ENCODE peak calls at places on chromosome 5, in five cellular contexts. Y, H, U, T and Q are unnamed samples.

GRCh38 chr5:165881259-165881658 is 2375.8 kb downstream of the MAT2B start:
- DNase-seq in T (no peak), Y (no peak), U (no peak), H (no peak), Q (no peak)

GRCh38 chr5:79109527-79110492 is 1.8 kb upstream of the BHMT start:
- DNase-seq in T (no peak), H (no peak), Y (peak), U (no peak), Q (no peak)

GRCh38 chr5:65017636-65018035 is 248.9 kb downstream of the CWC27 start:
- DNase-seq in Y (no peak), H (peak), T (peak), U (peak), Q (no peak)

GRCh38 chr5:103953601-103954382 is 391.2 kb upstream of the NUDT12 start:
- DNase-seq in T (no peak), H (no peak), Y (no peak), U (no peak), Q (no peak)

GRCh38 chr5:134097221-134097620 is 17.3 kb upstream of the TCF7 start:
- DNase-seq in T (peak), U (no peak), H (peak), Y (no peak), Q (no peak)

GRCh38 chr5:122697171-122697570 is 77.7 kb upstream of the SNX2 start:
- DNase-seq in Y (no peak), H (no peak), U (no peak), T (no peak), Q (no peak)

GRCh38 chr5:142426129-142426641 is 101.4 kb upstream of the SPRY4 start:
- DNase-seq in Y (peak), T (peak), U (peak), H (peak), Q (no peak)

GRCh38 chr5:36640949-36641348 is 34.5 kb downstream of the SLC1A3 start:
- DNase-seq in T (no peak), Y (no peak), H (no peak), U (no peak), Q (no peak)

GRCh38 chr5:113451797-113452196 is 17.0 kb upstream of the TSSK1B start:
- DNase-seq in H (no peak), Y (no peak), U (no peak), T (no peak), Q (peak)

GRCh38 chr5:172177232-172177631 is 10.8 kb downstream of the STK10 start:
- DNase-seq in H (no peak), Y (no peak), T (no peak), U (no peak), Q (no peak)

GRCh38 chr5:41636605-41637004 is 126.2 kb upstream of the PLCXD3 start:
- DNase-seq in T (peak), U (peak), Y (no peak), H (no peak), Q (peak)